ENCODE peak calls at places on chromosomes 5 and 9, in eight cellular contexts. G is HCT116, P is fibroblast of lung, C is stomach, I is adipocyte, F is aorta, N is kidney epithelial cell, W is BE2C. D is an unnamed sample.

GRCh38 chr9:33381231-33381791 is 21.1 kb downstream of the AQP7 start:
- DNase-seq in C (no peak), P (no peak), W (no peak), G (no peak), F (peak; percentile 54), I (no peak), N (no peak), D (no peak)

GRCh38 chr5:168159425-168159824 is 132.0 kb upstream of the WWC1 start:
- DNase-seq in I (no peak), P (no peak), F (no peak), W (no peak), N (no peak), C (peak; percentile 81), G (no peak), D (peak; percentile 81)

GRCh38 chr5:173018352-173018751 is 34.8 kb downstream of the ATP6V0E1 start:
- DNase-seq in N (no peak), G (no peak), W (no peak), I (no peak), C (no peak), P (no peak), F (no peak), D (no peak)

GRCh38 chr9:99322299-99322698 is 100.2 kb downstream of the SEC61B start:
- DNase-seq in G (no peak), N (no peak), C (no peak), F (no peak), I (no peak), P (no peak), W (no peak), D (no peak)

GRCh38 chr9:106075991-106076390 is 381.6 kb downstream of the TMEM38B start:
- DNase-seq in G (no peak), N (peak; percentile 71), P (peak; percentile 93), W (no peak), F (no peak), C (no peak), I (peak; percentile 1), D (no peak)

GRCh38 chr9:117763314-117763713 is 59.1 kb downstream of the TLR4 start:
- DNase-seq in P (peak; percentile 35), F (no peak), G (no peak), C (no peak), N (peak; percentile 25), I (peak; percentile 16), W (no peak), D (no peak)

GRCh38 chr9:135151905-135152304 is 64.4 kb downstream of the OLFM1 start:
- DNase-seq in P (no peak), C (no peak), I (no peak), N (no peak), F (no peak), G (no peak), W (no peak), D (no peak)

GRCh38 chr9:137383453-137384115 is 39.4 kb downstream of the EXD3 start:
- DNase-seq in C (no peak), P (no peak), F (peak; percentile 72), N (no peak), W (no peak), G (no peak), I (no peak), D (no peak)

GRCh38 chr5:109468737-109469420 is 59.1 kb upstream of the PJA2 start:
- DNase-seq in P (peak; percentile 90), G (peak; percentile 84), W (peak; percentile 94), I (peak; percentile 96), C (peak; percentile 99), N (peak; percentile 73), F (peak; percentile 98), D (peak; percentile 98)

GRCh38 chr9:130461218-130461630 is 16.5 kb downstream of the ASS1 start:
- DNase-seq in F (peak; percentile 91), G (no peak), W (peak; percentile 78), P (peak; percentile 10), I (peak; percentile 75), N (no peak), C (peak; percentile 73), D (peak; percentile 57)

GRCh38 chr5:144202072-144202471 is 31.4 kb downstream of the KCTD16 start:
- DNase-seq in F (no peak), W (no peak), C (no peak), G (no peak), N (no peak), P (peak; percentile 62), I (no peak), D (no peak)

GRCh38 chr9:126116351-126117157 is 210.1 kb upstream of the MVB12B start:
- DNase-seq in I (no peak), G (no peak), W (no peak), N (no peak), F (no peak), P (no peak), C (peak; percentile 9), D (no peak)

GRCh38 chr9:126114409-126114760 is 212.2 kb upstream of the MVB12B start:
- DNase-seq in C (peak; percentile 21), P (no peak), W (no peak), F (no peak), N (no peak), I (no peak), G (no peak), D (no peak)

GRCh38 chr9:126113176-126113575 is 213.5 kb upstream of the MVB12B start:
- DNase-seq in F (no peak), N (no peak), P (no peak), C (peak; percentile 7), G (no peak), W (no peak), I (no peak), D (no peak)

GRCh38 chr9:126113756-126114408 is 212.7 kb upstream of the MVB12B start:
- DNase-seq in C (peak; percentile 14), W (no peak), N (no peak), I (no peak), F (no peak), P (no peak), G (no peak), D (no peak)

GRCh38 chr9:126114850-126115460 is 211.7 kb upstream of the MVB12B start:
- DNase-seq in G (no peak), N (no peak), I (peak; percentile 1), F (no peak), P (no peak), W (no peak), C (peak; percentile 9), D (no peak)
- H3K27me3 ChIP-seq in G (peaks cover 56% of the 10 kb centered on the region), N (no peaks in the 10 kb centered on the region), I (peaks cover 15% of the 10 kb centered on the region), F (no peaks in the 10 kb centered on the region), P (peaks cover 3% of the 10 kb centered on the region), W (no peaks in the 10 kb centered on the region), C (peaks cover 8% of the 10 kb centered on the region), D (no peaks in the 10 kb centered on the region)

DNA sequence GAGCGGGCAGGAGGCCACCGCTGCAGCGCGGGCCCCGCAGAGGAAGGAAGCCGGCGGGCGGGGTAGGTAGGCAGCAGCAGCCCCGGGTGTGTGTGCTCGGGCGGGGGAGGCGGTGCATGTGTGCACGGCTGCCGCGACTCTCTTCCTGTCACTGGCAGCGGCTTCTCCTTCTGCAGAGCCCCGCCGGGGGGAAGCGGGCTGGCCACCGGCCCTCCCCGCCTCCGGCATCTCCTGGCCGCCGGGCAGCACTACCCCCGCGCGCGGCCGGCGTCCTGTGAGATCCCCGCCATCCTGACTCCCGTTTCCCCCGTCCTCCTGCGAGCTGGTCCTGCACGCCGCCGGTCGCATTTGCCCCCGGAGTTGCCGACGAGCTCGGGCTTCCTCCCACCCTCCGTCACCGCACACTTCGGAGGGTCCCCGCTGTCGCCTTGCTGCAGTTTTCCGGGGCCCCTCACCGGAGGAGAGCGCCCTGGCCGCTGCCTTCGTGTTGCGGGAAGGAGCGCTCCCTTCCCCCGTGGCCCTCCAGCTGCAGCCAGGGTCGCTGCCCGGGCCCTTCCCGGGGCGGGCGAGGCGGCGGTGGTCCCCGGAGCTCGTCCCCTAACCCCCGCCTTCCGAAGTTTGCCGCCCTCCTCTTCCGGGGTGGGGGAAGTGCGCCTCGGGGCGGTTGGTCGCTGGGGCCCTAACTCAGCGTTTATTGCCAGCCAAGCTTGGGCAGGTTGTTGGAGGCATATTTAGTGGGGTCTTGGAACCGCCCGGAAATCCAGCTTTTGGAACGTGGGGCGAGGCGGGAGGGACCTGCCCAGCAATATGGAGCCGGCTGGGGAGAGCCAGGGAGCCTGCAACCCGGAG is 556 bp downstream of the PIK3R1 start:
- DNase-seq in W (peak; percentile 76), N (no peak), G (no peak), P (peak; percentile 69), C (peak; percentile 48), F (peak; percentile 86), I (no peak), D (peak; percentile 80)
- H3K27me3 ChIP-seq in W (no peaks in the 10 kb centered on the region), N (no peaks in the 10 kb centered on the region), G (no peaks in the 10 kb centered on the region), P (no peaks in the 10 kb centered on the region), C (no peaks in the 10 kb centered on the region), F (no peaks in the 10 kb centered on the region), I (no peaks in the 10 kb centered on the region), D (no peaks in the 10 kb centered on the region)

GRCh38 chr9:129413537-129414376 is 207.1 kb downstream of the C9orf50 start:
- DNase-seq in G (peak; percentile 81), F (peak; percentile 100), P (peak; percentile 93), N (peak; percentile 73), W (peak; percentile 100), C (peak; percentile 100), I (peak; percentile 99), D (peak; percentile 98)
- H3K27me3 ChIP-seq in G (no peaks in the 10 kb centered on the region), F (no peaks in the 10 kb centered on the region), P (no peaks in the 10 kb centered on the region), N (no peaks in the 10 kb centered on the region), W (no peaks in the 10 kb centered on the region), C (no peaks in the 10 kb centered on the region), I (no peaks in the 10 kb centered on the region), D (no peaks in the 10 kb centered on the region)

DNA sequence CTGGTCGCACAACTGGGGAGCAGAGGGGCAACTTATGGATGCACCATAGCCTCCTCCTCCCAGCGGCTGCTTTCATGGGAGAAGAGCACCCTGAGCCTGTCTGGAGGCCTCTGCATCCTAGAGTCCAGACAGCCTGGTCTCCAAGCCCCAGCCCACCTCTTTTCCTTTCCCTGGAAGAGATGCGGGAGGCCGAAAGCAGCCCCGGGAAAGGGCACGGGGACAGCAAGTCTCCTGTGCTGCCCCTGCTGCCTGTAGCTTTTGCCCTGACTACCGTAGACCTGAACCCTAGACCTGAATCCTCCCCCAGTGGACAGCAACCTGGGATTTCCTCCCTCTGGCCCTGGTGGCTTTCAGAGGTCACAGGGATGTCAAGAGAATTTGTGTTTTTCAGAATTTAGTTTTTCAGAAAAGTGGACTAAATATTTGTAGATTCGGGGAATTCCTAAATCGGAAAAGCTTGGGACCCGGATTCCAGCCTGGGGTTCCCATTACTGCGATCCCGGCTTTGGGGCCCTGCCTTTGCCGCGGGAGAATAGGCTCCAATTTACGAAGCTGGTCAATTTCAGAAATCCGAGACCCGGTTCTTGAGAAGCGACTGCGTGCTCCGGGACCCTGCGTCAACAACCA is 4.3 kb upstream of the PITX1 start:
- DNase-seq in P (no peak), G (no peak), C (no peak), F (peak; percentile 30), N (no peak), W (no peak), I (peak; percentile 55), D (no peak)
- H3K27me3 ChIP-seq in P (peaks cover 73% of the 10 kb centered on the region), G (peaks cover 2% of the 10 kb centered on the region), C (peaks cover 79% of the 10 kb centered on the region), F (no peaks in the 10 kb centered on the region), N (peaks cover 85% of the 10 kb centered on the region), W (peaks cover 91% of the 10 kb centered on the region), I (peaks cover 84% of the 10 kb centered on the region), D (peaks cover 80% of the 10 kb centered on the region)

GRCh38 chr5:1006656-1007071 is 1.9 kb upstream of the NKD2 start:
- DNase-seq in C (peak; percentile 16), W (no peak), G (no peak), N (no peak), F (no peak), P (no peak), I (no peak), D (no peak)
- H3K27me3 ChIP-seq in C (peaks cover 41% of the 10 kb centered on the region), W (peaks cover 56% of the 10 kb centered on the region), G (peaks cover 5% of the 10 kb centered on the region), N (peaks cover 77% of the 10 kb centered on the region), F (no peaks in the 10 kb centered on the region), P (peaks cover 37% of the 10 kb centered on the region), I (peaks cover 43% of the 10 kb centered on the region), D (peaks cover 64% of the 10 kb centered on the region)